ENCODE peak calls at places on chromosome 3, in six cellular contexts. R is activated CD4-positive, alpha-beta T cell treated with anti-CD3 and anti-CD28 coated beads for 36 hours; V is central memory CD4-positive, alpha-beta T cell; M is Right ventricle myocardium superior; W is GM23248; Y is HS-27A. B is an unnamed sample.

GRCh38 chr3:16140116-16140893 is 34.2 kb upstream of the GALNT15 start:
- DNase-seq in R (no peak), V (no peak), M (peak), W (peak), Y (no peak), B (no peak)

GRCh38 chr3:41881233-41881821 is 80.6 kb downstream of the ULK4 start:
- DNase-seq in R (no peak), V (peak), M (no peak), W (peak), Y (no peak), B (peak)

GRCh38 chr3:178203152-178203551 is 333.1 kb upstream of the KCNMB2 start:
- DNase-seq in R (no peak), V (no peak), M (no peak), W (peak), Y (no peak), B (no peak)

GRCh38 chr3:3800076-3800448 is 831 bp downstream of the LRRN1 start:
- DNase-seq in R (peak), V (no peak), M (no peak), W (no peak), Y (no peak), B (no peak)

GRCh38 chr3:52532838-52533622 is 627 bp downstream of the NT5DC2 start:
- DNase-seq in R (peak), V (peak), M (peak), W (peak), Y (no peak), B (peak)

GRCh38 chr3:51799879-51800757 is 21.1 kb upstream of the IQCF6 start:
- DNase-seq in R (no peak), V (peak), M (no peak), W (peak), Y (peak), B (peak)

GRCh38 chr3:154889227-154889634 is 190.9 kb upstream of the MME start:
- DNase-seq in R (no peak), V (no peak), M (no peak), W (no peak), Y (no peak), B (no peak)

GRCh38 chr3:27559835-27560234 is 75.7 kb upstream of the SLC4A7 start:
- DNase-seq in R (no peak), V (no peak), M (peak), W (peak), Y (no peak), B (no peak)

B was measured in naive thymus-derived CD4-positive, alpha-beta T cell.